ENCODE peak calls at places on chromosomes 11 and 22, in six cellular contexts. One of them, this sample, is unnamed.

GRCh38 chr11:60371854-60372253 is 6.5 kb upstream of the MS4A7 start:
- DNase-seq in ovary: no peak
- DNase-seq in AG04450: no peak
- DNase-seq in OCI-LY7: no peak
- DNase-seq in A549: no peak
- DNase-seq in A673: no peak
- DNase-seq in this sample: no peak

GRCh38 chr11:103648670-103649400 is 387.6 kb upstream of the DDI1 start:
- DNase-seq in ovary: no peak
- DNase-seq in AG04450: no peak
- DNase-seq in OCI-LY7: no peak
- DNase-seq in A549: no peak
- DNase-seq in A673: no peak
- DNase-seq in this sample: no peak

GRCh38 chr11:1665313-1665712 is 31.7 kb upstream of the KRTAP5-6 start:
- DNase-seq in ovary: no peak
- DNase-seq in AG04450: no peak
- DNase-seq in OCI-LY7: no peak
- DNase-seq in A549: no peak
- DNase-seq in A673: no peak
- DNase-seq in this sample: no peak

GRCh38 chr11:46701078-46701654 is 335 bp downstream of the ZNF408 start:
- DNase-seq in ovary: no peak
- DNase-seq in AG04450: no peak
- DNase-seq in OCI-LY7: no peak
- DNase-seq in A549: no peak
- DNase-seq in A673: no peak
- DNase-seq in this sample: no peak

GRCh38 chr22:38614331-38615122 is 41.7 kb downstream of the FAM227A start:
- DNase-seq in ovary: no peak
- DNase-seq in AG04450: no peak
- DNase-seq in OCI-LY7: no peak
- DNase-seq in A549: peak; percentile 12
- DNase-seq in A673: no peak
- DNase-seq in this sample: no peak

GRCh38 chr22:42745118-42745517 is 24.4 kb upstream of the A4GALT start:
- DNase-seq in ovary: no peak
- DNase-seq in AG04450: no peak
- DNase-seq in OCI-LY7: no peak
- DNase-seq in A549: peak; percentile 66
- DNase-seq in A673: no peak
- DNase-seq in this sample: no peak

GRCh38 chr11:74577624-74578396 is 14.6 kb upstream of the POLD3 start:
- DNase-seq in ovary: no peak
- DNase-seq in AG04450: no peak
- DNase-seq in OCI-LY7: no peak
- DNase-seq in A549: no peak
- DNase-seq in A673: peak; percentile 80
- DNase-seq in this sample: no peak

GRCh38 chr22:18978506-18978905 is 42.4 kb upstream of the PRODH start:
- DNase-seq in ovary: no peak
- DNase-seq in AG04450: no peak
- DNase-seq in OCI-LY7: no peak
- DNase-seq in A549: no peak
- DNase-seq in A673: no peak
- DNase-seq in this sample: no peak

GRCh38 chr11:134519788-134520187 is 107.7 kb upstream of the B3GAT1 start:
- DNase-seq in ovary: no peak
- DNase-seq in AG04450: no peak
- DNase-seq in OCI-LY7: no peak
- DNase-seq in A549: no peak
- DNase-seq in A673: no peak
- DNase-seq in this sample: no peak

GRCh38 chr11:6319001-6319878 is 1.1 kb downstream of the CAVIN3 start:
- DNase-seq in ovary: peak; percentile 48
- DNase-seq in AG04450: no peak
- DNase-seq in OCI-LY7: no peak
- DNase-seq in A549: peak; percentile 6
- DNase-seq in A673: no peak
- DNase-seq in this sample: peak; percentile 46

GRCh38 chr22:38824587-38824986 is 19.2 kb downstream of the NPTXR start:
- DNase-seq in ovary: peak; percentile 53
- DNase-seq in AG04450: peak; percentile 38
- DNase-seq in OCI-LY7: peak; percentile 61
- DNase-seq in A549: peak; percentile 49
- DNase-seq in A673: peak; percentile 52
- DNase-seq in this sample: peak; percentile 72

GRCh38 chr11:4030197-4030596 is 64.4 kb upstream of the RRM1 start:
- DNase-seq in ovary: no peak
- DNase-seq in AG04450: no peak
- DNase-seq in OCI-LY7: no peak
- DNase-seq in A549: no peak
- DNase-seq in A673: no peak
- DNase-seq in this sample: no peak

GRCh38 chr11:1636291-1636950 is 6.8 kb downstream of the KRTAP5-5 start:
- DNase-seq in ovary: no peak
- DNase-seq in AG04450: no peak
- DNase-seq in OCI-LY7: no peak
- DNase-seq in A549: no peak
- DNase-seq in A673: no peak
- DNase-seq in this sample: no peak

GRCh38 chr11:88206746-88207145 is 31.5 kb upstream of the RAB38 start:
- DNase-seq in ovary: no peak
- DNase-seq in AG04450: no peak
- DNase-seq in OCI-LY7: no peak
- DNase-seq in A549: no peak
- DNase-seq in A673: no peak
- DNase-seq in this sample: no peak

GRCh38 chr22:21074092-21074715 is 28.5 kb downstream of the LRRC74B start:
- DNase-seq in ovary: no peak
- DNase-seq in AG04450: no peak
- DNase-seq in OCI-LY7: no peak
- DNase-seq in A549: peak; percentile 9
- DNase-seq in A673: no peak
- DNase-seq in this sample: no peak

GRCh38 chr11:61056981-61057380 is 45.3 kb upstream of the CD5 start:
- DNase-seq in ovary: no peak
- DNase-seq in AG04450: no peak
- DNase-seq in OCI-LY7: no peak
- DNase-seq in A549: no peak
- DNase-seq in A673: no peak
- DNase-seq in this sample: no peak

GRCh38 chr22:32103648-32104326 is 55.3 kb downstream of the C22orf42 start:
- DNase-seq in ovary: no peak
- DNase-seq in AG04450: no peak
- DNase-seq in OCI-LY7: peak; percentile 11
- DNase-seq in A549: no peak
- DNase-seq in A673: peak; percentile 12
- DNase-seq in this sample: no peak

GRCh38 chr11:57290288-57290687 is 34.5 kb downstream of the TNKS1BP1 start:
- DNase-seq in ovary: no peak
- DNase-seq in AG04450: no peak
- DNase-seq in OCI-LY7: no peak
- DNase-seq in A549: no peak
- DNase-seq in A673: no peak
- DNase-seq in this sample: no peak

GRCh38 chr11:17230867-17231851 is 23.4 kb upstream of the PIK3C2A start:
- DNase-seq in ovary: no peak
- DNase-seq in AG04450: no peak
- DNase-seq in OCI-LY7: peak; percentile 27
- DNase-seq in A549: no peak
- DNase-seq in A673: no peak
- DNase-seq in this sample: no peak

GRCh38 chr22:47018010-47018910 is 255.8 kb downstream of the TBC1D22A start:
- DNase-seq in ovary: no peak
- DNase-seq in AG04450: no peak
- DNase-seq in OCI-LY7: no peak
- DNase-seq in A549: no peak
- DNase-seq in A673: no peak
- DNase-seq in this sample: no peak

GRCh38 chr11:35529971-35530495 is 4.6 kb upstream of the PAMR1 start:
- DNase-seq in ovary: no peak
- DNase-seq in AG04450: peak; percentile 92
- DNase-seq in OCI-LY7: no peak
- DNase-seq in A549: no peak
- DNase-seq in A673: no peak
- DNase-seq in this sample: no peak

GRCh38 chr11:82989628-82990404 is 81.9 kb downstream of the RAB30 start:
- DNase-seq in ovary: no peak
- DNase-seq in AG04450: no peak
- DNase-seq in OCI-LY7: no peak
- DNase-seq in A549: no peak
- DNase-seq in A673: no peak
- DNase-seq in this sample: no peak

GRCh38 chr22:33438273-33438672 is 380.1 kb upstream of the SYN3 start:
- DNase-seq in ovary: peak; percentile 12
- DNase-seq in AG04450: peak; percentile 36
- DNase-seq in OCI-LY7: no peak
- DNase-seq in A549: peak; percentile 85
- DNase-seq in A673: no peak
- DNase-seq in this sample: no peak

GRCh38 chr11:87425391-87425790 is 387.7 kb downstream of the TMEM135 start:
- DNase-seq in ovary: no peak
- DNase-seq in AG04450: no peak
- DNase-seq in OCI-LY7: no peak
- DNase-seq in A549: no peak
- DNase-seq in A673: no peak
- DNase-seq in this sample: no peak

GRCh38 chr11:7651140-7651551 is 22.2 kb downstream of the CYB5R2 start:
- DNase-seq in ovary: no peak
- DNase-seq in AG04450: no peak
- DNase-seq in OCI-LY7: no peak
- DNase-seq in A549: no peak
- DNase-seq in A673: no peak
- DNase-seq in this sample: no peak
- H3K27ac ChIP-seq in ovary: no peak overlapping the region
- H3K27ac ChIP-seq in AG04450: no peak overlapping the region
- H3K27ac ChIP-seq in OCI-LY7: no peak overlapping the region
- H3K27ac ChIP-seq in A549: no peak overlapping the region
- H3K27ac ChIP-seq in A673: no peak overlapping the region
- H3K27ac ChIP-seq in this sample: no peak overlapping the region

GRCh38 chr11:117816846-117817212 is 7.7 kb downstream of the FXYD2 start:
- DNase-seq in ovary: no peak
- DNase-seq in AG04450: no peak
- DNase-seq in OCI-LY7: no peak
- DNase-seq in A549: no peak
- DNase-seq in A673: no peak
- DNase-seq in this sample: no peak

GRCh38 chr11:117817213-117818035 is 7.1 kb downstream of the FXYD2 start:
- DNase-seq in ovary: peak; percentile 80
- DNase-seq in AG04450: peak; percentile 51
- DNase-seq in OCI-LY7: peak; percentile 64
- DNase-seq in A549: peak; percentile 70
- DNase-seq in A673: peak; percentile 89
- DNase-seq in this sample: peak; percentile 90

GRCh38 chr11:117814766-117815261 is 9.7 kb downstream of the FXYD2 start:
- DNase-seq in ovary: no peak
- DNase-seq in AG04450: no peak
- DNase-seq in OCI-LY7: peak; percentile 62
- DNase-seq in A549: peak; percentile 69
- DNase-seq in A673: peak; percentile 91
- DNase-seq in this sample: peak; percentile 79

GRCh38 chr11:117815262-117815803 is 9.2 kb downstream of the FXYD2 start:
- DNase-seq in ovary: no peak
- DNase-seq in AG04450: no peak
- DNase-seq in OCI-LY7: peak; percentile 83
- DNase-seq in A549: no peak
- DNase-seq in A673: no peak
- DNase-seq in this sample: no peak

GRCh38 chr11:117816151-117816741 is 8.3 kb downstream of the FXYD2 start:
- DNase-seq in ovary: no peak
- DNase-seq in AG04450: peak; percentile 15
- DNase-seq in OCI-LY7: no peak
- DNase-seq in A549: peak; percentile 60
- DNase-seq in A673: peak; percentile 54
- DNase-seq in this sample: no peak
- H3K4me3 ChIP-seq in ovary: no peak overlapping the region
- H3K4me3 ChIP-seq in AG04450: no peak overlapping the region
- H3K4me3 ChIP-seq in OCI-LY7: no peak overlapping the region
- H3K4me3 ChIP-seq in A549: no peak overlapping the region
- H3K4me3 ChIP-seq in A673: no peak overlapping the region
- H3K4me3 ChIP-seq in this sample: no peak overlapping the region

GRCh38 chr11:116702772-116703360 is 69.9 kb downstream of the BUD13 start:
- DNase-seq in ovary: no peak
- DNase-seq in AG04450: no peak
- DNase-seq in OCI-LY7: no peak
- DNase-seq in A549: no peak
- DNase-seq in A673: no peak
- DNase-seq in this sample: no peak
- H3K27ac ChIP-seq in ovary: no peak overlapping the region
- H3K27ac ChIP-seq in AG04450: no peak overlapping the region
- H3K27ac ChIP-seq in OCI-LY7: no peak overlapping the region
- H3K27ac ChIP-seq in A549: no peak overlapping the region
- H3K27ac ChIP-seq in A673: no peak overlapping the region
- H3K27ac ChIP-seq in this sample: no peak overlapping the region

GRCh38 chr11:78138281-78138680 is 1.1 kb downstream of the ALG8 start:
- DNase-seq in ovary: no peak
- DNase-seq in AG04450: no peak
- DNase-seq in OCI-LY7: no peak
- DNase-seq in A549: no peak
- DNase-seq in A673: peak; percentile 9
- DNase-seq in this sample: no peak

GRCh38 chr11:78139422-78140391 is at the start of gene ALG8:
- DNase-seq in ovary: peak; percentile 94
- DNase-seq in AG04450: peak; percentile 91
- DNase-seq in OCI-LY7: peak; percentile 96
- DNase-seq in A549: peak; percentile 95
- DNase-seq in A673: peak; percentile 99
- DNase-seq in this sample: peak; percentile 96

GRCh38 chr11:78145511-78146030 is 6.1 kb upstream of the ALG8 start:
- DNase-seq in ovary: no peak
- DNase-seq in AG04450: no peak
- DNase-seq in OCI-LY7: no peak
- DNase-seq in A549: no peak
- DNase-seq in A673: no peak
- DNase-seq in this sample: no peak

GRCh38 chr11:78138694-78139421 is 568 bp downstream of the ALG8 start:
- DNase-seq in ovary: no peak
- DNase-seq in AG04450: no peak
- DNase-seq in OCI-LY7: peak; percentile 53
- DNase-seq in A549: peak; percentile 50
- DNase-seq in A673: peak; percentile 56
- DNase-seq in this sample: no peak

DNA sequence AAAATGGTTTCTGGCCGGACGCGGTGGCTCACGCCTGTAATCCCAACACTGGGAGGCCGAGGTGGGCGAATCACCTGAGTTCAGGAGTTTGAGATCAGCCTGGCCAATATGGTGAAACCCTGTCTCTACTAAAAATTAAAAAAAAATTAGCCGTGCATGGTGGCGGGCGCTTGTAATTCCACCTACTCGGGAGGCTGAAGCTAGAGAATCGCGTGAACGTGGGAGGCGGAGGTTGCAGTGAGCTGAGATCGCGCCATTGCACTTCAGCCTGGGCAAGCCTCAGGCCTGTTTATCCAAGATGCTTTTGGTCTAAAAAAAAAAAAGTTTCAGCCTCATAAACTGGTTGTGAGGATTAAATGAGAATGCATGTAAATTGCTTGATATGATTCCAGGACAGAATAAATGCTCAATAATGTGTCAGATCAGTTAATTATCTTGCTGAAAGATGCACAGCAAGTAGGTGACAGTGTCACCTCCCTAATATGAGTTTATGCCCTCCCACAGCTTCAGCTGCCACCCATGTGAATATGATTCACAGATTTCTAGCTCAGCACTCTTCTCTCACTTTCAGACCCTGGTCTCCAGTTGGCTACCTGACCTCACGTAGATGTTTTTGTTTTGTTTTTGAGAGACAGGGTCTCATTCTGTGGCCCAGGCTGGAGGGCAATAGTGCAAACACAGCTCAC is 1.1 kb upstream of the ALG8 start:
- DNase-seq in ovary: no peak
- DNase-seq in AG04450: no peak
- DNase-seq in OCI-LY7: peak; percentile 16
- DNase-seq in A549: no peak
- DNase-seq in A673: peak; percentile 32
- DNase-seq in this sample: no peak
- H3K4me3 ChIP-seq in ovary: peak overlapping the region; percentile 64
- H3K4me3 ChIP-seq in AG04450: peak overlapping the region; percentile 87
- H3K4me3 ChIP-seq in OCI-LY7: peak overlapping the region; percentile 82
- H3K4me3 ChIP-seq in A549: peak overlapping the region; percentile 65
- H3K4me3 ChIP-seq in A673: peak overlapping the region; percentile 64
- H3K4me3 ChIP-seq in this sample: peak overlapping the region; percentile 84